ENCODE peak calls at places on chromosomes 11 and 22, in eight cellular contexts. S is stomach; F is endodermal cell; W is CD8-positive, alpha-beta T cell; X is spleen; G is psoas muscle; V is AG09309; Z is upper lobe of right lung. L is an unnamed sample.
A peak's percentile ranks its signal among the peaks of the same experiment; 100 is the strongest.

GRCh38 chr11:46247664-46248063 is 29.8 kb upstream of the CREB3L1 start:
- DNase-seq in S (peak; percentile 75), F (peak; percentile 92), W (peak; percentile 30), X (no peak), G (no peak), V (no peak), Z (no peak), L (no peak)

GRCh38 chr22:39142088-39142667 is 10.3 kb downstream of the CBX7 start:
- DNase-seq in S (no peak), F (peak; percentile 40), W (no peak), X (peak; percentile 77), G (no peak), V (no peak), Z (no peak), L (no peak)

GRCh38 chr22:27045103-27045940 is 387.9 kb downstream of the MIAT start:
- DNase-seq in S (no peak), F (no peak), W (no peak), X (no peak), G (no peak), V (no peak), Z (no peak), L (peak; percentile 12)

GRCh38 chr11:22938691-22939090 is 78.4 kb upstream of the CCDC179 start:
- DNase-seq in S (no peak), F (no peak), W (no peak), X (no peak), G (no peak), V (no peak), Z (no peak), L (no peak)

GRCh38 chr11:85281550-85281949 is 345.6 kb downstream of the DLG2 start:
- DNase-seq in S (no peak), F (no peak), W (no peak), X (no peak), G (no peak), V (no peak), Z (no peak), L (no peak)

GRCh38 chr22:28750471-28750881 is 8.6 kb downstream of the HSCB start:
- DNase-seq in S (no peak), F (no peak), W (no peak), X (no peak), G (no peak), V (no peak), Z (no peak), L (no peak)

GRCh38 chr11:1459219-1459575 is 27.4 kb downstream of the MOB2 start:
- DNase-seq in S (no peak), F (no peak), W (no peak), X (no peak), G (no peak), V (no peak), Z (no peak), L (no peak)

GRCh38 chr11:124331873-124332272 is 11.9 kb upstream of the OR8D2 start:
- DNase-seq in S (no peak), F (no peak), W (no peak), X (no peak), G (no peak), V (no peak), Z (no peak), L (no peak)

GRCh38 chr11:72848846-72849466 is 34.7 kb downstream of the ATG16L2 start:
- DNase-seq in S (no peak), F (peak; percentile 80), W (peak; percentile 29), X (no peak), G (no peak), V (no peak), Z (no peak), L (no peak)

GRCh38 chr11:112361396-112361795 is 100.7 kb upstream of the PLET1 start:
- DNase-seq in S (no peak), F (no peak), W (no peak), X (no peak), G (no peak), V (no peak), Z (no peak), L (no peak)

GRCh38 chr11:2310073-2310785 is 8.4 kb downstream of the TSPAN32 start:
- DNase-seq in S (no peak), F (no peak), W (no peak), X (peak; percentile 71), G (peak; percentile 25), V (no peak), Z (peak; percentile 56), L (no peak)

GRCh38 chr22:24875862-24876506 is 70.0 kb downstream of the SGSM1 start:
- DNase-seq in S (no peak), F (peak; percentile 92), W (peak; percentile 9), X (no peak), G (no peak), V (no peak), Z (no peak), L (no peak)

GRCh38 chr11:91869751-91870150 is 354.9 kb upstream of the FAT3 start:
- DNase-seq in S (no peak), F (no peak), W (no peak), X (no peak), G (no peak), V (no peak), Z (no peak), L (no peak)

GRCh38 chr22:35314161-35314942 is 14.7 kb downstream of the TOM1 start:
- DNase-seq in S (no peak), F (peak; percentile 67), W (no peak), X (peak; percentile 67), G (no peak), V (no peak), Z (peak; percentile 39), L (no peak)

GRCh38 chr11:126307706-126308105 is 3.8 kb downstream of the DCPS start:
- DNase-seq in S (no peak), F (peak; percentile 84), W (no peak), X (no peak), G (no peak), V (no peak), Z (no peak), L (no peak)

GRCh38 chr22:29093501-29093921 is 20.7 kb downstream of the KREMEN1 start:
- DNase-seq in S (no peak), F (no peak), W (no peak), X (no peak), G (peak; percentile 63), V (no peak), Z (no peak), L (no peak)

GRCh38 chr22:19818264-19819208 is 36.1 kb downstream of the GNB1L start:
- DNase-seq in S (peak; percentile 16), F (peak; percentile 38), W (no peak), X (no peak), G (no peak), V (no peak), Z (peak; percentile 63), L (no peak)

GRCh38 chr11:12377106-12377823 is at the start of gene PARVA:
- DNase-seq in S (peak; percentile 72), F (peak; percentile 93), W (no peak), X (no peak), G (peak; percentile 76), V (peak; percentile 41), Z (peak; percentile 85), L (peak; percentile 30)

GRCh38 chr22:38481871-38482332 is 14.0 kb downstream of the KDELR3 start:
- DNase-seq in S (no peak), F (peak; percentile 44), W (no peak), X (peak; percentile 32), G (no peak), V (no peak), Z (no peak), L (no peak)

GRCh38 chr11:132704796-132705375 is 827.4 kb downstream of the OPCML start:
- DNase-seq in S (peak; percentile 32), F (no peak), W (no peak), X (no peak), G (no peak), V (no peak), Z (no peak), L (no peak)

GRCh38 chr11:56988614-56989013 is at the start of gene OR5AK2:
- DNase-seq in S (no peak), F (no peak), W (no peak), X (no peak), G (no peak), V (no peak), Z (no peak), L (no peak)

GRCh38 chr11:56990702-56991101 is 2.0 kb downstream of the OR5AK2 start:
- DNase-seq in S (no peak), F (no peak), W (no peak), X (no peak), G (no peak), V (no peak), Z (no peak), L (no peak)

DNA sequence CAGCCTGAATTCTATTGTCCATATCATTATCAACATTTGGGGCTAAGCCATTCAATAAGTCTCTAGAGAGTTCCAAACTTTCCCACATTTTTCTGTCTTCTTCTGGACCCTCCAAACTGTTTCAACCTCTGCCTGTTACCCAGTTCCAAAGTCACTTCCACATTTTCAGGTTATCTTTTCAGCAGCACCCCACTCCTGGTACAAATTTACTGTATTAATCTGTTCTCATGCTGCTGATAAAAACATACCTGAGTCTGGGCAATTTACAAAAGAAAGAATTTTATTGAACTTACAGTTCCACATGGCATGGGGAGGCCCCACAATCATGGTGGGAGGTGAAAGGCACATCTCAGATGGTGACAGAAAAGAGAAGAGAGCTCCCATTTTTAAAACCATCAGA is 5.8 kb downstream of the OR5AK2 start:
- DNase-seq in S (no peak), F (no peak), W (no peak), X (no peak), G (no peak), V (no peak), Z (no peak), L (no peak)
- TF ChIP-seq CTCF in S (no peak), F (no peak), W (no peak), X (no peak), G (no peak), V (no peak), Z (no peak), L (no peak)

GRCh38 chr11:67271548-67272284 is 5.4 kb downstream of the GRK2 start:
- DNase-seq in S (no peak), F (no peak), W (peak; percentile 52), X (peak; percentile 88), G (peak; percentile 71), V (no peak), Z (peak; percentile 67), L (no peak)
- H3K4me3 ChIP-seq in S (peak overlapping the region; percentile 96), F (no peak overlapping the region), W (peak overlapping the region; percentile 85), X (peak overlapping the region; percentile 4), G (peak overlapping the region; percentile 49), V (no peak overlapping the region), Z (peak overlapping the region; percentile 93), L (no peak overlapping the region)

DNA sequence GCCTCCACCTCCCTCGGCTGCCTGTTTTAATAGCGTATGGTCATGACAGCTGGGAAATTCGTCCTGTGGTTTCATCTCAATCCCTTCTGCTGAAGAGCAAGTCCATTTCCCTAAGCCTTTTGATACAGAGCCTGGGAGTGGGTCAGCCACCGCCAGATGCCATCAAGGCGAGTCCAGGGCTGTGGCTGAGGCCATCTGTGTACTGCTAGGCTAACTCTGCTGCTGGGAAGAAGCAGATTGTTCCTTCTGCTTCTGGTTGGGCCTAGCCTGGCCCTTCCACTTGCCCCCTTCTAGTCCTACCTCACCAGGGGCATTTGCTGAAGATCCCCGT is 26.8 kb downstream of the NECTIN1 start:
- DNase-seq in S (no peak), F (no peak), W (no peak), X (no peak), G (no peak), V (no peak), Z (no peak), L (no peak)
- TF ChIP-seq CTCF in S (no peak), F (no peak), W (no peak), X (no peak), G (no peak), V (no peak), Z (no peak), L (no peak)

DNA sequence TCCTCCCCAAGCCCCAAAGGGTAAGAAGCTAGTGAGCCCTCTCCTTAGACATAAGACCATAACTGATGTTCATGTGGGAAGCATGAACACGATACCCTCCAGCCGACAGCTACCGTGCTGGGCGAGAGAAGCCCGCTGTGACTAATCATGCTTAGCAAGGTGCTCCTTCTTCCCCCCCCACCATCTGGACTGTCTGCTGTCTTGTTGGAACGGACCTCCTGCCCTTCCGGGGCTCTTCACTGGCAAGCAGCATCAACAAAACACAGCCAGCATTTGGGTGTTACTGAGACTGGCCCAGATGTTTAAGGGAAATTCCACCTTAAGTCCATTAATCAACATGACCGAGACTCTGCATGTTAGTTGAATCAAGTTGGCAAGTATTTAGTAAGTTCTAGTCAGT is 200.6 kb downstream of the DBX1 start:
- DNase-seq in S (no peak), F (no peak), W (no peak), X (no peak), G (no peak), V (no peak), Z (no peak), L (no peak)
- H3K4me3 ChIP-seq in S (no peak overlapping the region), F (no peak overlapping the region), W (no peak overlapping the region), X (no peak overlapping the region), G (no peak overlapping the region), V (no peak overlapping the region), Z (no peak overlapping the region), L (no peak overlapping the region)